ENCODE peak calls at places on chromosomes 12 and 14, in seven cellular contexts. U is K562, A is H1, V is A549, X is IMR-90, R is HepG2, Z is GM12878. Q is an unnamed sample.

GRCh38 chr12:12696562-12697383 is 790 bp upstream of the GPR19 start:
- DNase-seq in U (peak; percentile 89), A (no peak), V (peak; percentile 75), X (peak; percentile 76), R (peak; percentile 73), Z (peak; percentile 91), Q (peak; percentile 72)

GRCh38 chr12:26121841-26122680 is 2.8 kb downstream of the BHLHE41 start:
- DNase-seq in U (peak; percentile 31), A (no peak), V (no peak), X (peak; percentile 34), R (no peak), Z (no peak), Q (peak; percentile 76)

GRCh38 chr12:75944905-75945412 is 86.6 kb downstream of the PHLDA1 start:
- DNase-seq in U (no peak), A (no peak), V (no peak), X (no peak), R (no peak), Z (no peak), Q (no peak)

GRCh38 chr14:71117839-71118743 is 210.8 kb downstream of the PCNX1 start:
- DNase-seq in U (no peak), A (peak; percentile 36), V (no peak), X (peak; percentile 78), R (peak; percentile 18), Z (no peak), Q (no peak)

GRCh38 chr14:81427348-81428058 is 27.4 kb upstream of the STON2 start:
- DNase-seq in U (peak; percentile 91), A (no peak), V (no peak), X (no peak), R (no peak), Z (no peak), Q (peak; percentile 32)

GRCh38 chr12:11981174-11981733 is 89.5 kb upstream of the BCL2L14 start:
- DNase-seq in U (no peak), A (no peak), V (no peak), X (no peak), R (no peak), Z (peak; percentile 98), Q (no peak)

GRCh38 chr12:92859650-92860386 is 69.3 kb downstream of the EEA1 start:
- DNase-seq in U (no peak), A (no peak), V (no peak), X (no peak), R (no peak), Z (no peak), Q (no peak)

GRCh38 chr12:95600567-95600966 is 49.3 kb upstream of the USP44 start:
- DNase-seq in U (no peak), A (no peak), V (no peak), X (no peak), R (no peak), Z (no peak), Q (no peak)

GRCh38 chr12:66032739-66033138 is 97.8 kb downstream of the LLPH start:
- DNase-seq in U (no peak), A (no peak), V (no peak), X (no peak), R (no peak), Z (no peak), Q (no peak)

GRCh38 chr12:96710127-96710745 is 196.8 kb upstream of the NEDD1 start:
- DNase-seq in U (no peak), A (no peak), V (no peak), X (no peak), R (no peak), Z (no peak), Q (no peak)

GRCh38 chr12:24905431-24905830 is 43.5 kb downstream of the BCAT1 start:
- DNase-seq in U (no peak), A (no peak), V (no peak), X (peak; percentile 67), R (no peak), Z (no peak), Q (no peak)

GRCh38 chr12:106582661-106583577 is at the start of gene RFX4:
- DNase-seq in U (no peak), A (no peak), V (peak; percentile 13), X (no peak), R (no peak), Z (no peak), Q (peak; percentile 55)

GRCh38 chr14:101719045-101719645 is 42.4 kb upstream of the PPP2R5C start:
- DNase-seq in U (no peak), A (no peak), V (no peak), X (no peak), R (no peak), Z (no peak), Q (no peak)

GRCh38 chr12:34391771-34392581 is 369.7 kb downstream of the ALG10 start:
- DNase-seq in U (no peak), A (no peak), V (no peak), X (no peak), R (no peak), Z (no peak), Q (no peak)

GRCh38 chr12:52285172-52285745 is 6.1 kb downstream of the KRT81 start:
- DNase-seq in U (no peak), A (no peak), V (peak; percentile 58), X (peak; percentile 19), R (no peak), Z (no peak), Q (no peak)

GRCh38 chr14:55556929-55557623 is 22.9 kb upstream of the KTN1 start:
- DNase-seq in U (no peak), A (no peak), V (no peak), X (peak; percentile 84), R (peak; percentile 34), Z (no peak), Q (peak; percentile 66)

GRCh38 chr14:33545696-33546095 is 405.2 kb downstream of the EGLN3 start:
- DNase-seq in U (no peak), A (no peak), V (no peak), X (no peak), R (no peak), Z (no peak), Q (no peak)

GRCh38 chr12:111427417-111428074 is 21.8 kb downstream of the SH2B3 start:
- DNase-seq in U (no peak), A (no peak), V (no peak), X (no peak), R (no peak), Z (no peak), Q (no peak)

GRCh38 chr12:5568325-5568981 is 136.5 kb downstream of the NTF3 start:
- DNase-seq in U (no peak), A (no peak), V (no peak), X (peak; percentile 51), R (peak; percentile 69), Z (no peak), Q (no peak)

GRCh38 chr12:109264943-109265650 is 44.0 kb downstream of the FOXN4 start:
- DNase-seq in U (no peak), A (no peak), V (no peak), X (no peak), R (no peak), Z (no peak), Q (no peak)

GRCh38 chr12:109263439-109263838 is 45.6 kb downstream of the FOXN4 start:
- DNase-seq in U (no peak), A (no peak), V (no peak), X (no peak), R (no peak), Z (no peak), Q (no peak)

GRCh38 chr12:109261939-109262338 is 47.1 kb downstream of the FOXN4 start:
- DNase-seq in U (no peak), A (no peak), V (no peak), X (no peak), R (no peak), Z (no peak), Q (no peak)

GRCh38 chr12:109266106-109266879 is 42.8 kb downstream of the FOXN4 start:
- DNase-seq in U (no peak), A (no peak), V (no peak), X (no peak), R (no peak), Z (no peak), Q (no peak)

DNA sequence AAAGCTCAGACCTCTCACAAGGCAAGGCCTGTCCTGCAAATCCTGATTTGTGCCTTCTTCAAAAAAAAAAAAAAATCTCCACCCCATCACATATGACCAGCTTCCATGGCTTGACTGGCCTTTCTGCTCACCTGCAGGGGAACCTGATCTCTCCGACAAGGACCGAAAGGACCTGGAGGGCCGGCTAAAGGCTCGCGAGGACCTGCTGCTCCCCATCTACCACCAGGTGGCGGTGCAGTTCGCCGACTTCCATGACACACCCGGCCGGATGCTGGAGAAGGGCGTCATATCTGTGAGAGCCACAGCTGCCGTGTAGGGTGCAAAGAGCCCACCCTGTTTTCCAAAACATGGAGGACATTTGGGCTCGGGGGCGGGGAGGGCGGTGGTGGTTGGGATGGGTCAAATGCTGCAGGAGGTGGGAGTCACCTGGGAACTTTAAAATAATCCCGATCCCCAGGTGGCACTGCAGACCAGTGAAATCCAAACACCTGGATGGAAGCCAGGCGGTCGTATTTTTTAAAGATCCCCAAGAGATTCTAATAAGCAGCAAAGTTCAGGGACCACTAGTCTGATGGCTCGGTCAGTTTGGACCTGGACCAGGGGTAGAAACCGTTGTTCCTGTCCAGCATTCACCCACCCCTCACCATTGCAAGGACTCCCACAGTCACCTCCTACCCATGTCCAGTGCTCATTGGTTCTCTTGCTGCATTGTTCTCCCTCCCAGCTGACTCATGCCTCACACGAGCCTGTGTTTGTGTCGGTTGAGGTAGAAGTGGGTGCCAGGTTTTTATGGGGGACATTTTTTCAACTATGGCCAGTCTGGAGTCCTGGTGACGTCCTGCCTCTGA is 44.8 kb downstream of the FOXN4 start:
- DNase-seq in U (peak; percentile 87), A (peak; percentile 76), V (peak; percentile 86), X (peak; percentile 41), R (peak; percentile 67), Z (no peak), Q (peak; percentile 90)
- TF ChIP-seq RFX5 in U (no peak), A (no peak), V (no peak), X (no peak), R (no peak), Z (no peak), Q (no peak)

GRCh38 chr12:79439179-79439825 is 251.5 kb downstream of the PAWR start:
- DNase-seq in U (no peak), A (no peak), V (no peak), X (no peak), R (no peak), Z (no peak), Q (no peak)
- TF ChIP-seq RFX5 in U (no peak), A (no peak), V (no peak), X (no peak), R (no peak), Z (no peak), Q (no peak)

DNA sequence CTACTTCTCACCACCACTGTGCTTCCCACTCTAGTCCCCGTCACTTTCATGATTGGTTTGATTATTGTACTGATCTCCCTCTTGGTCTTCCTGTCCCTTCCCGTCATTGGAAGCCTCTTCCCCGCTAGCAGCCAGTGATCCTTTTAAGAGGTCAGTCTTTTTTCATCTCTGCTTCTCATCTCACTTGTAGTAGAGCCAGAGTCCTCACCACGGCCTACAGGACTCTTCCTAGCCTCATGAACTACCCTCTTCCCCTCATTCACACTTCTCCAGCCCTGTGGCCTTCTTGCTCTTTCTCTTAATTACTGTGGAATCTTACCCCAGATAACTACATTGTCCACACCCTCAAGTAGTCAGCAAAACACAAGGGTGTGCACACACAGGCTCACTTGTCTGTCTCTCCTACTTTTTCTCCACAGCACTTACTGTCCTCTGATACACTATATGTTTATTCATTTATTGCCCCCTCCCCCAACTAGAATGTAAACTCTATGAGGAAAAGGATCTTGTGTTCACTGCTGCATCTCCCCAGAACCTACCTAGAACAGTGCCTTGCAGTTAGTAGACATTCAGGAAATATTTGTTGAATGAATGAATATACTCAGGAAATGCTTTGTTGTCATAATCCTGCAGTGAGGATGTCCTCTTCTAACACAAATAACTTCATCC is 66.3 kb downstream of the CKB start:
- DNase-seq in U (no peak), A (no peak), V (no peak), X (peak; percentile 52), R (no peak), Z (no peak), Q (no peak)
- TF ChIP-seq RFX5 in U (no peak), A (no peak), V (no peak), X (no peak), R (no peak), Z (no peak), Q (no peak)

GRCh38 chr12:120457133-120457532 is 10.9 kb downstream of the GATC start:
- DNase-seq in U (peak; percentile 25), A (no peak), V (peak; percentile 44), X (no peak), R (peak; percentile 24), Z (no peak), Q (peak; percentile 52)
- TF ChIP-seq RFX5 in U (no peak), A (no peak), V (no peak), X (no peak), R (no peak), Z (no peak), Q (no peak)